ENCODE peak calls at places on chromosomes 16 and 17, in four cellular contexts. One of them, this sample, is unnamed.
A peak's percentile ranks its signal among the peaks of the same experiment; 100 is the strongest.

GRCh38 chr17:28578246-28579195 is 1.8 kb upstream of the ALDOC start:
- DNase-seq in AG09309: no peak
- DNase-seq in GM03348: no peak
- DNase-seq in C1 segment of cervical spinal cord: no peak
- DNase-seq in this sample: no peak

GRCh38 chr17:1186214-1186820 is 6.5 kb upstream of the ABR start:
- DNase-seq in GM03348: peak; percentile 54
- DNase-seq in AG09309: no peak
- DNase-seq in C1 segment of cervical spinal cord: peak; percentile 40
- DNase-seq in this sample: peak; percentile 88

GRCh38 chr17:27631409-27631755 is 394 bp downstream of the LGALS9 start:
- DNase-seq in AG09309: no peak
- DNase-seq in GM03348: no peak
- DNase-seq in C1 segment of cervical spinal cord: no peak
- DNase-seq in this sample: no peak

GRCh38 chr17:34598161-34598776 is 18.9 kb downstream of the TMEM132E start:
- DNase-seq in C1 segment of cervical spinal cord: peak; percentile 81
- DNase-seq in GM03348: no peak
- DNase-seq in AG09309: no peak
- DNase-seq in this sample: no peak

GRCh38 chr17:7502987-7503386 is 18.8 kb downstream of the POLR2A start:
- DNase-seq in C1 segment of cervical spinal cord: no peak
- DNase-seq in GM03348: no peak
- DNase-seq in AG09309: no peak
- DNase-seq in this sample: peak; percentile 22

GRCh38 chr16:496097-496886 is 31.2 kb upstream of the CAPN15 start:
- DNase-seq in C1 segment of cervical spinal cord: no peak
- DNase-seq in GM03348: no peak
- DNase-seq in AG09309: no peak
- DNase-seq in this sample: no peak

GRCh38 chr17:38538906-38539305 is 66.8 kb downstream of the SRCIN1 start:
- DNase-seq in GM03348: no peak
- DNase-seq in C1 segment of cervical spinal cord: no peak
- DNase-seq in AG09309: no peak
- DNase-seq in this sample: no peak

GRCh38 chr17:82863941-82864720 is 24.3 kb upstream of the ZNF750 start:
- DNase-seq in AG09309: peak; percentile 50
- DNase-seq in GM03348: peak; percentile 91
- DNase-seq in C1 segment of cervical spinal cord: no peak
- DNase-seq in this sample: peak; percentile 88

GRCh38 chr17:29874931-29875596 is 55.0 kb downstream of the SSH2 start:
- DNase-seq in AG09309: no peak
- DNase-seq in GM03348: no peak
- DNase-seq in C1 segment of cervical spinal cord: no peak
- DNase-seq in this sample: no peak

GRCh38 chr17:17275991-17276390 is 5.1 kb downstream of the COPS3 start:
- DNase-seq in C1 segment of cervical spinal cord: no peak
- DNase-seq in GM03348: no peak
- DNase-seq in AG09309: no peak
- DNase-seq in this sample: no peak

GRCh38 chr16:67843343-67843765 is 1.2 kb downstream of the THAP11 start:
- DNase-seq in C1 segment of cervical spinal cord: no peak
- DNase-seq in AG09309: no peak
- DNase-seq in GM03348: peak; percentile 15
- DNase-seq in this sample: peak; percentile 70

GRCh38 chr16:3677994-3678393 is 23.5 kb downstream of the DNASE1 start:
- DNase-seq in C1 segment of cervical spinal cord: no peak
- DNase-seq in AG09309: no peak
- DNase-seq in GM03348: no peak
- DNase-seq in this sample: no peak

This sample was measured in GM23248.